ENCODE peak calls at places on chromosomes 4 and X, in six cellular contexts. R is GM06990, O is AG09319, B is cardiac fibroblast, D is osteocyte, H is fibroblast of lung. Q is an unnamed sample.

GRCh38 chrX:18368402-18368801 is 13.9 kb upstream of the SCML2 start:
- DNase-seq in H (no peak), D (peak), O (no peak), R (no peak), B (no peak), Q (no peak)

GRCh38 chrX:12360991-12361598 is 222.8 kb downstream of the FRMPD4 start:
- DNase-seq in B (peak), O (no peak), H (peak), D (no peak), R (no peak), Q (no peak)

GRCh38 chrX:53321216-53321942 is 40.0 kb upstream of the IQSEC2 start:
- DNase-seq in R (no peak), H (no peak), O (no peak), B (no peak), D (no peak), Q (no peak)

GRCh38 chr4:88742561-88742960 is 44.9 kb upstream of the NAP1L5 start:
- DNase-seq in O (no peak), B (no peak), H (peak), D (no peak), R (no peak), Q (no peak)

GRCh38 chr4:96293806-96294205 is 453.9 kb downstream of the PDHA2 start:
- DNase-seq in D (no peak), B (no peak), O (no peak), H (no peak), R (no peak), Q (no peak)

GRCh38 chrX:94831364-94831763 is 1157.4 kb downstream of the FAM133A start:
- DNase-seq in O (no peak), B (peak), D (no peak), H (peak), R (no peak), Q (no peak)

GRCh38 chrX:132331532-132331931 is 112.3 kb upstream of the RAP2C start:
- DNase-seq in R (no peak), O (no peak), B (no peak), H (no peak), D (no peak), Q (no peak)

GRCh38 chr4:176872461-176872860 is 79.7 kb upstream of the VEGFC start:
- DNase-seq in H (peak), O (no peak), D (no peak), R (no peak), B (peak), Q (no peak)

GRCh38 chrX:69556094-69557011 is 52.2 kb downstream of the NALF2 start:
- DNase-seq in O (no peak), R (no peak), H (no peak), D (no peak), B (peak), Q (no peak)

GRCh38 chr4:78737020-78737419 is 39.1 kb upstream of the BMP2K start:
- DNase-seq in D (no peak), R (peak), O (no peak), H (no peak), B (no peak), Q (no peak)

GRCh38 chr4:40316782-40317635 is 18.1 kb upstream of the CHRNA9 start:
- DNase-seq in B (peak), R (peak), D (peak), H (peak), O (peak), Q (peak)

GRCh38 chr4:154344686-154345085 is 146.9 kb downstream of the DCHS2 start:
- DNase-seq in H (no peak), D (no peak), O (no peak), R (no peak), B (no peak), Q (no peak)

GRCh38 chr4:54568184-54568583 is 89.6 kb upstream of the KIT start:
- DNase-seq in R (no peak), B (peak), O (no peak), D (no peak), H (peak), Q (no peak)

GRCh38 chr4:72418458-72418857 is 150.6 kb downstream of the ADAMTS3 start:
- DNase-seq in R (no peak), O (peak), D (no peak), B (peak), H (peak), Q (no peak)

GRCh38 chr4:98496446-98496845 is 162.0 kb downstream of the TSPAN5 start:
- DNase-seq in D (no peak), R (no peak), B (no peak), H (no peak), O (no peak), Q (no peak)

GRCh38 chrX:84078991-84079390 is 109.0 kb downstream of the RPS6KA6 start:
- DNase-seq in B (no peak), O (no peak), H (peak), D (no peak), R (no peak), Q (no peak)

GRCh38 chr4:169314906-169315305 is 44.1 kb upstream of the SH3RF1 start:
- DNase-seq in O (no peak), B (peak), H (peak), D (no peak), R (no peak), Q (no peak)

GRCh38 chrX:51334276-51334675 is 1.7 kb downstream of the NUDT10 start:
- DNase-seq in B (no peak), R (no peak), O (no peak), D (no peak), H (peak), Q (no peak)

GRCh38 chr4:33255507-33255906 is 2535.3 kb downstream of the PCDH7 start:
- DNase-seq in H (no peak), D (no peak), O (no peak), R (no peak), B (no peak), Q (no peak)

GRCh38 chr4:152927737-152928136 is 8.4 kb upstream of the FHDC1 start:
- DNase-seq in B (no peak), R (no peak), D (no peak), H (no peak), O (no peak), Q (no peak)

GRCh38 chr4:66562276-66562806 is 892.1 kb upstream of the EPHA5 start:
- DNase-seq in B (peak), H (peak), R (no peak), D (no peak), O (no peak), Q (no peak)

GRCh38 chr4:76562851-76563803 is 128.1 kb downstream of the SHROOM3 start:
- DNase-seq in B (no peak), H (peak), R (no peak), O (no peak), D (no peak), Q (no peak)

GRCh38 chr4:13703096-13703495 is 75.6 kb upstream of the BOD1L1 start:
- DNase-seq in D (no peak), R (no peak), O (no peak), H (no peak), B (no peak), Q (no peak)

GRCh38 chr4:75658881-75659280 is 14.3 kb downstream of the G3BP2 start:
- DNase-seq in B (peak), R (no peak), D (no peak), H (peak), O (no peak), Q (no peak)

GRCh38 chr4:109701566-109702399 is 1.5 kb downstream of the CASP6 start:
- DNase-seq in R (peak), D (no peak), B (no peak), H (no peak), O (no peak), Q (peak)

GRCh38 chr4:133982533-133983224 is 218.9 kb downstream of the PABPC4L start:
- DNase-seq in D (no peak), R (no peak), B (no peak), O (no peak), H (peak), Q (no peak)

GRCh38 chr4:113437124-113437523 is 324.4 kb downstream of the CAMK2D start:
- DNase-seq in O (no peak), D (no peak), R (no peak), H (no peak), B (peak), Q (no peak)

GRCh38 chrX:143788265-143788664 is 67.7 kb upstream of the SPANXN2 start:
- DNase-seq in H (peak), O (no peak), D (no peak), R (no peak), B (peak), Q (no peak)
- TF ChIP-seq CTCF in H (no peak), O (peak), D (peak), R (peak), B (peak), Q (peak)

DNA sequence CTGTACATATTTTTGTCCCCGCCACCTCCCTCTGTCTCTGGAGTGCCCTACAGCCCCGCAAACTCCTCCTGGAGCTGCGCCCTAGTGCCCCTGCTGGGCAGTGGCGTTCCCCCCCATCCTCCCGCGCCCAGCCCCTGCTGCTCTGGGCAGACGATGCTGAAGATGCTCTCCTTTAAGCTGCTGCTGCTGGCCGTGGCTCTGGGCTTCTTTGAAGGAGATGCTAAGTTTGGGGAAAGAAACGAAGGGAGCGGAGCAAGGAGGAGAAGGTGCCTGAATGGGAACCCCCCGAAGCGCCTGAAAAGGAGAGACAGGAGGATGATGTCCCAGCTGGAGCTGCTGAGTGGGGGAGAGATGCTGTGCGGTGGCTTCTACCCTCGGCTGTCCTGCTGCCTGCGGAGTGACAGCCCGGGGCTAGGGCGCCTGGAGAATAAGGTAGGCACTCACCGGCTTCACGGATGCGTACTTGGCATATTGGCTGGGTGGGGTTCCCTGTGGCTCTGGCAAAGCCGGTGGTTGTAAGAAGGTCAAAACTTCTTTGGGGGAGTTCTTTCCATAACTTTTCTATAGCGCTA is 653 bp downstream of the HHIP start:
- DNase-seq in B (peak), H (peak), O (no peak), R (peak), D (no peak), Q (no peak)
- TF ChIP-seq CTCF in B (peak), H (no peak), O (peak), R (no peak), D (no peak), Q (peak)

GRCh38 chr4:107376293-107376692 is 340.2 kb upstream of the DKK2 start:
- DNase-seq in D (no peak), H (no peak), B (no peak), R (no peak), O (no peak), Q (no peak)

GRCh38 chr4:107380190-107380589 is 339.8 kb downstream of the PAPSS1 start:
- DNase-seq in R (no peak), D (no peak), O (no peak), B (no peak), H (no peak), Q (no peak)

GRCh38 chr4:107379054-107379869 is 340.8 kb downstream of the PAPSS1 start:
- DNase-seq in O (no peak), R (no peak), H (peak), D (no peak), B (peak), Q (no peak)

GRCh38 chr4:107380836-107381438 is 339.1 kb downstream of the PAPSS1 start:
- DNase-seq in D (no peak), R (no peak), H (no peak), B (no peak), O (no peak), Q (no peak)
- TF ChIP-seq CTCF in D (no peak), R (no peak), H (no peak), B (no peak), O (peak), Q (no peak)

DNA sequence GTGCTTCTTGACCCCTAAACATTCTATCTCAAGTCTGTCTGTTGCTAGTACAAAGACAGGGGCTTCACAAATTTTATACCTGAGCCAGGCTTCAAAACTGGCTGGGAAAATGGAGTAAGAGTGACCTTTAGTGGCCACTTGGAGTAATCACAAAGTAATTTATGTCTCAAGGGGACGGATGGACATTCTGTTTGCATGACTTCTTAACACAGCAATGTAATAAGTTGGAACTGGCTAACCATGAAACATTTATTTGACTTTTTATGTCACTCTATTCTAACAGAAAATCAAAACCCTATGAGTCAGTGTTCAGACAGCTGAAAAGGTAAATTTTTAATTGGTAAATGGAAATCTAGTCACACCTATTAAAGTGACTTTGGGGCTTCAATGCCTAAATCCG is 600.6 kb downstream of the ANKRD50 start:
- DNase-seq in D (no peak), O (peak), B (peak), H (peak), R (no peak), Q (peak)
- TF ChIP-seq CTCF in D (peak), O (peak), B (peak), H (peak), R (peak), Q (peak)

GRCh38 chrX:153539171-153539978 is 21.9 kb downstream of the ATP2B3 start:
- DNase-seq in D (peak), B (peak), H (peak), O (peak), R (peak), Q (peak)
- TF ChIP-seq CTCF in D (peak), B (peak), H (peak), O (peak), R (peak), Q (peak)

Q was measured in progenitor cell of endocrine pancreas.